ENCODE peak calls at places on chromosomes 12 and 14, in eight cellular contexts. T is ascending aorta; W is astrocyte of the spinal cord; H is IMR-90; E is prostate gland; K is CD8-positive, alpha-beta T cell; I is cardiac fibroblast; V is AG04450. L is an unnamed sample.

GRCh38 chr12:16473610-16474326 is 126.3 kb downstream of the MGST1 start:
- DNase-seq in T (no peak), W (peak), H (peak), E (no peak), K (no peak), I (peak), V (peak), L (peak)

GRCh38 chr14:91284791-91285548 is 40.5 kb upstream of the GPR68 start:
- DNase-seq in T (no peak), W (peak), H (no peak), E (no peak), K (no peak), I (no peak), V (no peak), L (peak)

GRCh38 chr12:92736605-92737004 is 33.8 kb downstream of the PLEKHG7 start:
- DNase-seq in T (no peak), W (no peak), H (no peak), E (no peak), K (no peak), I (no peak), V (no peak), L (no peak)

GRCh38 chr12:83664650-83665049 is 977.9 kb downstream of the TMTC2 start:
- DNase-seq in T (no peak), W (no peak), H (no peak), E (no peak), K (no peak), I (no peak), V (no peak), L (no peak)

GRCh38 chr12:12249216-12250050 is 17.4 kb downstream of the LRP6 start:
- DNase-seq in T (no peak), W (no peak), H (no peak), E (no peak), K (no peak), I (no peak), V (no peak), L (no peak)

GRCh38 chr14:101075025-101075800 is 171.7 kb upstream of the RTL1 start:
- DNase-seq in T (peak), W (no peak), H (no peak), E (no peak), K (no peak), I (no peak), V (no peak), L (no peak)

GRCh38 chr12:12586879-12587675 is 24.4 kb upstream of the DUSP16 start:
- DNase-seq in T (no peak), W (no peak), H (no peak), E (peak), K (no peak), I (no peak), V (no peak), L (no peak)

GRCh38 chr12:57549203-57549908 is 488 bp upstream of the KIF5A start:
- DNase-seq in T (no peak), W (no peak), H (no peak), E (no peak), K (no peak), I (no peak), V (no peak), L (no peak)

GRCh38 chr14:32073537-32074189 is 3.4 kb upstream of the ARHGAP5 start:
- DNase-seq in T (peak), W (peak), H (peak), E (peak), K (peak), I (peak), V (peak), L (peak)

GRCh38 chr12:31605531-31605930 is 14.6 kb upstream of the DENND5B start:
- DNase-seq in T (no peak), W (no peak), H (no peak), E (no peak), K (no peak), I (no peak), V (no peak), L (peak)

GRCh38 chr12:12079291-12079690 is 8.6 kb downstream of the BCL2L14 start:
- DNase-seq in T (no peak), W (peak), H (peak), E (no peak), K (no peak), I (peak), V (no peak), L (no peak)

GRCh38 chr12:48826209-48826855 is 8.0 kb downstream of the CACNB3 start:
- DNase-seq in T (no peak), W (no peak), H (no peak), E (no peak), K (no peak), I (no peak), V (no peak), L (no peak)

GRCh38 chr14:98890556-98891340 is 381.2 kb downstream of the BCL11B start:
- DNase-seq in T (no peak), W (no peak), H (no peak), E (peak), K (no peak), I (no peak), V (no peak), L (no peak)

DNA sequence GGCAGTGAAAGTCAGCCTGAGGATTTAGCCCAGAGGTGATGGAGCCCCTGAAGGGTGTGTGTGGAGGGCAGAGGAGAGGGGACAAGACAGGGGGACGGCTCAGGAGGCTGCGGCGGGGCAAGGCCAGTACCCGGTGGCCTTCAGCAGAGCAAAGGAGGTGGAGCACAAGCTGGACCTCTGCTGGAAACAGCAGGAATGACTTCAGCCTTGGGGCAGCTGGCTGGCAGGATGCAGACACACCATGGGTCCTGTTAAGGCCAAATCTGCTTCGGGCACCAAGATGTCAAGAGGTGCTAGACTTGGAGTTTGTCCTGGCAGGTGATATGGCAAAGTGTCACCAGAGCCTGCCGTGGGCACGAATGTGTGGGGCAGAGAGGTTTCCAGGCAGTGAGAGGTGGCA is 92.1 kb downstream of the LGMN start:
- DNase-seq in T (no peak), W (no peak), H (no peak), E (no peak), K (no peak), I (no peak), V (no peak), L (peak)
- TF ChIP-seq CTCF in T (no peak), W (peak), H (no peak), E (no peak), K (no peak), I (peak), V (peak), L (peak)

GRCh38 chr14:106843376-106843775 is 1317.0 kb downstream of the TMEM121 start:
- DNase-seq in T (no peak), W (no peak), H (no peak), E (no peak), K (no peak), I (no peak), V (no peak), L (no peak)
- TF ChIP-seq CTCF in T (no peak), W (no peak), H (no peak), E (no peak), K (no peak), I (no peak), V (no peak), L (no peak)

DNA sequence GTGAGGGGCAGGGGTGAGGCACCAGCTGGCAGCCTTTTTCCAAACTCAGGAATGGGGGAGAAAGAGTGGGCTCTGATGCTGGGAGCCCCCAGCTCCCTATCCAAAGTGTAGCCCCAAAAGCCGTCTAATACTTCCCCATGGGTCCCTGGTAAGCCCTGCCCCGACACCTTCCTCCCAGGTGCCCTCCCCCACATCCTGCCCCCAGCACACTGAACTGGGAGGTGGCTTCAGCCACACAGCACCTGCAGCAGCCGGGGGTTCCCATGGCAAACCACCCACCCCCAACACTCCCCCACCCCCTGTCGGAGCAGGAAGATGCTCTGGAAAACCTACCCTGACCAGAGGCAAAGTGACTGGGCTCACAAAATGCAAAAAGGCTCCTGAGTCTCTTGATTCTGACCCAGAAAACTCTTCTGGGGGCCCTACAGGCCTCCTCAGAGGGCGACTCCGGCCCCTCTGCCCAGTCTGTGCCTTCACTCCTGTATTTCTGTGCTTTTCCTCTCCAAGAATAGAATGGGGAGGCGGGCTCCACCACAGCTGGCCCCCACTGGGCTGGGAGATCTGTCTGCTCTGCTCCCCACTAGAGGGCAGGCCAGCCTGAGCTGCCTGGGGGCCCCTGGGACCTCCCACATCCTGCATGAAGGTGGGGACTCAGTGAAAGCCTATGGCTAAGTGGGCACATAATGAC is 81.6 kb downstream of the ITPK1 start:
- DNase-seq in T (no peak), W (no peak), H (no peak), E (no peak), K (peak), I (no peak), V (no peak), L (no peak)
- TF ChIP-seq CTCF in T (no peak), W (peak), H (peak), E (peak), K (peak), I (peak), V (peak), L (peak)

GRCh38 chr12:64177001-64177400 is 45.1 kb downstream of the KICS2 start:
- DNase-seq in T (no peak), W (no peak), H (no peak), E (no peak), K (no peak), I (no peak), V (no peak), L (no peak)

GRCh38 chr12:64180951-64181350 is 41.1 kb downstream of the KICS2 start:
- DNase-seq in T (peak), W (peak), H (peak), E (no peak), K (no peak), I (peak), V (no peak), L (peak)

GRCh38 chr12:64178122-64178521 is 44.0 kb downstream of the KICS2 start:
- DNase-seq in T (no peak), W (peak), H (peak), E (no peak), K (no peak), I (peak), V (peak), L (peak)

GRCh38 chr12:64184216-64184615 is 37.9 kb downstream of the KICS2 start:
- DNase-seq in T (no peak), W (no peak), H (no peak), E (no peak), K (no peak), I (no peak), V (no peak), L (no peak)

DNA sequence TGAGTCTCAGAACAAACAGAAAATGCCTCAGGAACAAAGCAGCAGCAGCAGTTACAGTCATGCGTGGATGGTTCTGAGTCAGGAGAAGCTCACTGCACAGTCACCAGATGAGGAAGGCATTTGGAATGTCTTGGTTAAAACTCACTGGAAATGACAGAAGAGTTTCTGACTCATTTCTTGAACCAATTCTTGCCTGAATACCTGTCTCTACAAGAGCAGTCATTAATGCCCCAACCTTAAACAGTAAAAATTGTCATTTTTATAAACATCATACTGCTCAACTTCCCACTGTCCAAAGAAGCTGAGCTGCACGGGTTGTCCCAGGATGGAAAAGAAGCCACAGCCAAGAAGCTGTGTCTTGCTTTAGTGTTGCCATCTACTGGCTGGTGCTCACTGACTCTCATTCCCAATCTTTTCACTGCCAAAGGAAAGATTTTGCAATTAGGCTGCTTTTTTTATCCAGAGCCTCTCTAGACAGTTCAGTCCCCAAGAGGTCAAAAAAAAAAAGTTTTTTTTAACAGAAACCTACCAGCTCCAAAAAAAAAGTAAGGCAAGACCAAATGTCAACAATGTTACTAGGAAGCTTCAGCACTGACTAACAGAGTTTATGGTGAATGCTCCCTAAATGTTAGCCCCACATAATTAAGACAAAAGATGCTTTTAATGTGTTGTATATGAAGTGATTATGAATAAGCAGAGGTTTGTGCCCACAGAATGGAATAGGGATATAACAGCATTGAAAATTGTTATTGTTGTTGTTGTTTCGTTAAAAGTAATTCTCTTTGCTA is 40.4 kb downstream of the KICS2 start:
- DNase-seq in T (peak), W (peak), H (peak), E (peak), K (no peak), I (peak), V (peak), L (peak)
- TF ChIP-seq CTCF in T (peak), W (peak), H (peak), E (peak), K (no peak), I (peak), V (peak), L (peak)

GRCh38 chr14:72126091-72126490 is 193.9 kb downstream of the RGS6 start:
- DNase-seq in T (no peak), W (no peak), H (no peak), E (no peak), K (no peak), I (no peak), V (no peak), L (no peak)
- TF ChIP-seq CTCF in T (no peak), W (no peak), H (no peak), E (no peak), K (no peak), I (no peak), V (no peak), L (no peak)

GRCh38 chr12:47651368-47652254 is 54.2 kb downstream of the RPAP3 start:
- DNase-seq in T (peak), W (peak), H (peak), E (peak), K (no peak), I (peak), V (peak), L (peak)
- TF ChIP-seq CTCF in T (peak), W (peak), H (peak), E (peak), K (peak), I (peak), V (peak), L (peak)

DNA sequence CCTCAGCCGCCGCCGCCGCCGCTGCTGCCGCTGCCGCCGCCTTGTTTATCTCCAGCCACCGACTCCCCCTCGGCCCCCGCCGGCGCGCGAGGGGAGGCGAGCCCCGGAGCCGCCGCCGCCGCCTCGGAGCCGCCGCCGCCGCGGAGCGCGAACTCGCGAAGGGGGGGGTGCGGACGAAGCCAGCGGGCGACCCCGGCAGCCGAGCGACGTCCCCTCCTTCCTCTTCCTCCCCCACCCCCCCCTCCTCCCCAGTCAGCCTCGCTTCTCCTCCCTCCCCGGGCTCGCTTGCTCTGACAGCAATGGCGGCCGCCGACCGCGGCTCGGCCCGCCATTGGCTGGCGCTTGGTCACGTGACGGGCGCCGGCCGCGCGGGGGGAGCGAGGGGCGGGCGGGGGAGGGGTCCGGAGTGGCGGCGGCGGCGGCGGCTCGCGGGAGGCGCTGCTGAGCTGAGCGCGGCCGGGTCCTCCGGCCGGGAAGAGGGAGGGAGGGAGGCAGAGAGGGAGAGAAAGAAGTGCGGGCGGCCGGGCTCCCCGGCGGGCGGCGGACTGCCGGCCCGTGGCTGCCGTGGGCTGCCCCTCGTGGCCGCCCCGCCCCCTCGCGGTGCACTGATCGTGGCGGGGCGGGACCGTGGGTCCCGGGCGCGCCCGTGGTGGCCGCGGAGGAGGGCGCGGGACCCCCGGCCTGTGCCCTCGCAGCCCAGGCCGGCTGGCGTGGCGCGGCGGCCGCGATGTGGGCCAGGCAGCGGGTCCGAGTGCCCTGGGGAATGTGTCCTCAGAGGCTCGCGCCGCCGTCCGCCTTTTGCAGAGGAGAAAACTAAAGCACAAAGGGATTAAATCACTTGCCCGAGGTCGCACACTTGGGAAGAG is at the start of gene MED13L:
- DNase-seq in T (peak), W (peak), H (peak), E (peak), K (peak), I (peak), V (peak), L (peak)
- TF ChIP-seq CTCF in T (peak), W (peak), H (peak), E (peak), K (no peak), I (peak), V (no peak), L (peak)

L was measured in HFFc6.